ENCODE peak calls at places on chromosomes 16 and 17, in ten cellular contexts. T, A, I, L, N, W, G, E, V and P are unnamed samples. For H3K27me3, the result is how much of the 10 kb centered on the place peaks cover.

GRCh38 chr17:67047382-67047781 is 3.0 kb downstream of the CACNG1 start:
- DNase-seq in G (no peak), E (no peak), V (no peak), A (no peak), W (no peak), T (no peak), I (no peak), L (no peak), N (no peak), P (no peak)

GRCh38 chr17:73427198-73427597 is 115.4 kb upstream of the CDC42EP4 start:
- DNase-seq in A (no peak), L (no peak), I (no peak), T (no peak), W (no peak), E (no peak), N (no peak), V (no peak), G (no peak), P (no peak)

GRCh38 chr17:81510798-81511549 is 1.6 kb downstream of the ACTG1 start:
- DNase-seq in G (no peak), A (no peak), E (no peak), W (peak), T (no peak), L (no peak), N (no peak), V (no peak), I (peak), P (no peak)

GRCh38 chr16:9965079-9965478 is 217.1 kb downstream of the GRIN2A start:
- DNase-seq in G (no peak), N (no peak), I (no peak), E (no peak), V (no peak), T (no peak), L (peak), W (no peak), A (no peak), P (no peak)

GRCh38 chr16:74304164-74304834 is 7.7 kb downstream of the PSMD7 start:
- DNase-seq in G (no peak), N (peak), W (no peak), L (no peak), V (no peak), A (no peak), E (no peak), I (no peak), T (no peak), P (peak)

GRCh38 chr17:1487939-1488825 is 4.3 kb downstream of the MYO1C start:
- DNase-seq in W (peak), A (peak), T (peak), E (peak), G (peak), I (peak), N (peak), L (no peak), V (peak), P (peak)

GRCh38 chr17:57257911-57258885 is 1.9 kb downstream of the MSI2 start:
- DNase-seq in G (no peak), E (no peak), N (peak), L (no peak), T (peak), I (no peak), A (no peak), W (no peak), V (no peak), P (peak)

GRCh38 chr16:35311475-35311874 is 1852.1 kb downstream of the TP53TG3F start:
- DNase-seq in A (no peak), W (no peak), V (peak), T (no peak), N (no peak), G (no peak), I (no peak), E (no peak), L (no peak), P (no peak)

GRCh38 chr16:57848181-57848580 is 45.9 kb upstream of the KIFC3 start:
- DNase-seq in I (no peak), E (no peak), N (no peak), W (no peak), L (no peak), T (no peak), A (no peak), G (no peak), V (no peak), P (no peak)

GRCh38 chr17:12667299-12667958 is 1.7 kb downstream of the MYOCD start:
- DNase-seq in W (peak), A (peak), G (no peak), E (peak), L (no peak), V (peak), N (peak), I (no peak), T (peak), P (peak)

GRCh38 chr17:50944054-50944901 is 78.1 kb upstream of the TOB1 start:
- DNase-seq in G (no peak), I (peak), L (no peak), V (peak), E (peak), A (peak), T (peak), W (peak), N (peak), P (peak)

GRCh38 chr16:66678314-66678713 is 18.2 kb downstream of the CMTM4 start:
- DNase-seq in I (no peak), G (no peak), T (no peak), V (no peak), E (no peak), W (no peak), A (no peak), L (no peak), N (no peak), P (no peak)

GRCh38 chr17:80903041-80903611 is 88.5 kb upstream of the CHMP6 start:
- DNase-seq in E (no peak), G (no peak), V (no peak), W (no peak), A (no peak), L (no peak), T (no peak), N (no peak), I (no peak), P (no peak)

GRCh38 chr17:77231076-77231871 is 90.5 kb downstream of the SEC14L1 start:
- DNase-seq in N (no peak), W (no peak), V (no peak), L (no peak), I (peak), T (no peak), E (no peak), A (no peak), G (no peak), P (no peak)

GRCh38 chr16:83956336-83957289 is 3.6 kb downstream of the OSGIN1 start:
- DNase-seq in T (peak), A (peak), L (no peak), G (peak), E (peak), W (peak), N (peak), I (peak), V (peak), P (peak)

GRCh38 chr17:4808378-4808767 is 1.4 kb downstream of the PLD2 start:
- DNase-seq in N (no peak), E (peak), T (no peak), I (no peak), V (no peak), L (no peak), W (peak), A (peak), G (peak), P (no peak)

GRCh38 chr16:3112058-3112880 is at the start of gene ZNF205:
- DNase-seq in G (peak), W (peak), I (peak), E (peak), N (peak), V (peak), T (peak), A (peak), L (no peak), P (peak)

GRCh38 chr17:68777243-68777855 is 176.2 kb upstream of the FAM20A start:
- DNase-seq in V (peak), A (peak), G (peak), N (peak), I (no peak), T (peak), E (peak), W (peak), L (no peak), P (peak)

GRCh38 chr16:814974-815373 is 14.4 kb upstream of the GNG13 start:
- DNase-seq in G (no peak), N (no peak), T (no peak), W (no peak), L (no peak), I (no peak), E (no peak), A (no peak), V (no peak), P (no peak)

GRCh38 chr16:47492428-47493357 is 31.6 kb downstream of the PHKB start:
- DNase-seq in T (no peak), I (peak), A (peak), L (no peak), E (peak), N (peak), V (no peak), W (peak), G (no peak), P (peak)

GRCh38 chr16:12199524-12199923 is 223.0 kb downstream of the SNX29 start:
- DNase-seq in N (no peak), I (no peak), E (no peak), V (no peak), G (no peak), T (peak), W (no peak), L (no peak), A (no peak), P (peak)

GRCh38 chr17:64694207-64694606 is 32.1 kb upstream of the SMURF2 start:
- DNase-seq in E (peak), I (peak), L (no peak), V (no peak), G (peak), W (peak), N (peak), T (no peak), A (peak), P (no peak)

GRCh38 chr17:47694818-47695663 is 1.1 kb downstream of the TBKBP1 start:
- DNase-seq in T (peak), G (peak), L (no peak), A (peak), I (peak), N (peak), V (peak), W (peak), E (peak), P (peak)

GRCh38 chr16:22844426-22844825 is 30.5 kb downstream of the HS3ST2 start:
- DNase-seq in E (no peak), T (no peak), G (no peak), I (no peak), W (no peak), A (no peak), V (no peak), N (no peak), L (peak), P (no peak)

GRCh38 chr17:45296003-45296832 is 20.6 kb downstream of the MAP3K14 start:
- DNase-seq in T (no peak), N (peak), E (no peak), W (no peak), L (no peak), A (no peak), I (peak), V (no peak), G (peak), P (no peak)

GRCh38 chr17:33154869-33155455 is 138.1 kb downstream of the ASIC2 start:
- DNase-seq in E (no peak), L (no peak), T (no peak), W (no peak), V (no peak), A (no peak), N (no peak), G (no peak), I (no peak), P (peak)

GRCh38 chr17:4509923-4510614 is 11.4 kb downstream of the SPNS2 start:
- DNase-seq in L (no peak), T (no peak), N (no peak), E (no peak), I (no peak), A (peak), W (no peak), G (no peak), V (no peak), P (no peak)

GRCh38 chr17:2691965-2692780 is 19.4 kb downstream of the CLUH start:
- DNase-seq in A (peak), V (peak), L (no peak), T (no peak), E (no peak), N (no peak), I (no peak), G (no peak), W (no peak), P (peak)

GRCh38 chr17:50934161-50934560 is 68.0 kb upstream of the TOB1 start:
- DNase-seq in A (no peak), T (no peak), E (no peak), G (no peak), V (no peak), L (no peak), N (no peak), I (no peak), W (no peak), P (no peak)

GRCh38 chr17:21042434-21043295 is at the start of gene USP22:
- DNase-seq in E (peak), V (peak), A (no peak), L (no peak), N (no peak), T (peak), I (peak), G (peak), W (no peak), P (no peak)

GRCh38 chr17:49397586-49397985 is 17.1 kb downstream of the PHB1 start:
- DNase-seq in N (no peak), L (no peak), W (no peak), T (no peak), V (no peak), G (no peak), E (no peak), I (no peak), A (no peak), P (no peak)

GRCh38 chr16:57668259-57668563 is at the start of gene ADGRG3:
- DNase-seq in I (no peak), G (no peak), W (no peak), A (no peak), L (no peak), N (no peak), V (no peak), E (no peak), T (no peak), P (no peak)

GRCh38 chr17:54901230-54901847 is 687 bp downstream of the TOM1L1 start:
- DNase-seq in W (no peak), N (peak), G (peak), I (no peak), A (no peak), T (no peak), L (no peak), V (peak), E (no peak), P (peak)

GRCh38 chr16:87043273-87044030 is 273.7 kb downstream of the C16orf95 start:
- DNase-seq in V (no peak), G (no peak), E (no peak), I (no peak), N (no peak), L (no peak), W (no peak), A (peak), T (no peak), P (no peak)

GRCh38 chr16:14268073-14268472 is 197.0 kb downstream of the MRTFB start:
- DNase-seq in T (no peak), I (no peak), A (no peak), E (no peak), L (peak), W (no peak), G (no peak), N (no peak), V (no peak), P (no peak)

GRCh38 chr16:27748868-27749546 is 199.1 kb downstream of the KATNIP start:
- DNase-seq in A (peak), E (peak), V (no peak), T (peak), L (no peak), I (peak), W (peak), G (peak), N (peak), P (peak)

GRCh38 chr17:67004191-67004590 is 39.7 kb downstream of the CACNG4 start:
- DNase-seq in W (no peak), E (no peak), T (no peak), N (no peak), V (no peak), G (no peak), L (no peak), I (no peak), A (no peak), P (no peak)

GRCh38 chr17:78471635-78472034 is 93.2 kb downstream of the PGS1 start:
- DNase-seq in L (no peak), N (no peak), I (no peak), E (no peak), V (no peak), T (no peak), G (no peak), A (no peak), W (no peak), P (no peak)

GRCh38 chr17:78466786-78467715 is 88.6 kb downstream of the PGS1 start:
- DNase-seq in N (no peak), G (no peak), L (no peak), I (no peak), V (no peak), T (no peak), E (no peak), A (no peak), W (no peak), P (no peak)

GRCh38 chr17:78472035-78472905 is 93.8 kb downstream of the PGS1 start:
- DNase-seq in L (no peak), G (no peak), N (no peak), E (no peak), V (no peak), T (no peak), I (no peak), W (no peak), A (no peak), P (no peak)

GRCh38 chr17:78469443-78469842 is 91.0 kb downstream of the PGS1 start:
- DNase-seq in T (no peak), W (no peak), L (no peak), V (no peak), I (no peak), A (no peak), N (no peak), E (no peak), G (no peak), P (no peak)

GRCh38 chr17:78468366-78468765 is 89.9 kb downstream of the PGS1 start:
- DNase-seq in L (no peak), G (no peak), I (no peak), A (no peak), N (no peak), T (no peak), E (no peak), W (no peak), V (no peak), P (no peak)
- H3K27me3 ChIP-seq in L (under half), G (under half), I (under half), A (under half), N (under half), T (under half), E (under half), W (under half), V (under half), P (under half)

GRCh38 chr17:43132117-43132516 is 7.0 kb upstream of the BRCA1 start:
- DNase-seq in A (no peak), E (no peak), G (no peak), V (no peak), W (no peak), N (no peak), I (no peak), T (no peak), L (no peak), P (no peak)

GRCh38 chr17:43129671-43130010 is 4.5 kb upstream of the BRCA1 start:
- DNase-seq in A (no peak), E (no peak), W (no peak), L (no peak), T (no peak), V (no peak), N (no peak), I (no peak), G (no peak), P (no peak)

GRCh38 chr17:43125133-43125966 is at the start of gene BRCA1:
- DNase-seq in W (peak), N (peak), E (peak), I (peak), L (peak), T (peak), G (peak), V (peak), A (peak), P (peak)

GRCh38 chr17:43125967-43126910 is 1.1 kb upstream of the BRCA1 start:
- DNase-seq in W (peak), G (peak), E (no peak), L (no peak), T (peak), N (no peak), I (no peak), A (no peak), V (peak), P (peak)

GRCh38 chr17:43126911-43127290 is 1.7 kb upstream of the BRCA1 start:
- DNase-seq in A (no peak), I (no peak), E (no peak), T (no peak), N (no peak), G (no peak), W (no peak), V (no peak), L (no peak), P (no peak)
- H3K27me3 ChIP-seq in A (under half), I (under half), E (under half), T (under half), N (under half), G (under half), W (under half), V (under half), L (under half), P (under half)

DNA sequence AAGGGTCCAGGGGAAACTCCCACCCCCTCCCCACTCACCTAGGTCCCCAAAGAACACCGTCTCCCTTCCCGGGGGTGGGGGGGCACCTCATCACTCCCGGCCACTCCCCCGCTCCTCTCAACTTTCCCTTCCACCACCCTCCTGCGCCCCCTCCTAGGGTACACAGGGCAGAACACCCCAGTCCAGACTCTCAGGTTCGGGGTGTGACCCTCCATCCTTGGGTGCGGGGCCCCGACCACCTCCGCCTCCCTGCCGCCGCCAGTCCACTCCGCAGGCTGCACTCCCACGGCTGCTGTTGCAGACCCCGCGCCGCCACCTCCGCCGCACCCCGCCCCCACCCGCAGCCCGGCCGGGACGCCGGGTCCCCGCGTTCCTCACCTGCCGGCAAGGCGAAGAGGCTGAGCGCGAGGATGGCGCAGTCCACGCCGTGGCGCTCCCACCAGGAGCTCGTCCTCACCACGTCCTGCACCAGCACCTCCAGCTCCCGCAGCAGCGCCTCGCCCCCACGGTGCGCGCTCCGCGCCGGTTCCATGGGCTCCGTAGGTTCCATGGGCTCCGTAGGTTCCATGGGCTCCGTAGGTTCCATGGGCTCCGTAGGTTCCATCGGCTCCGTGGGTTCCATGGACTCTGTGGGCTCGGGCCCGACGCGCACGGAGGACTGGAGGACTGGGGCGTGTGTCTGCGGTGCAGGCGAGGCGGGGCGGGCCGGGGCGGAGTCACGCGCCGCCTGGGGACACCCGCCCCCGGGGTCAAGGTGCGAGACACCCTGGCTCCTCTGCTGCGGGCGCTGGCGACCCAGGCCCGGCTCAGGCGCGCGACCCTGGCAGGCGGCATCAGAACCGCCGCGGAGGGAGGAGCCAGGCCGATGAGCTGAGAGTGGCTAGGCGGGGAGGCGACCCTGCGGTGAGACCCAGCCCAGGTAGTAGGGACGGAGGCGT is at the start of gene FADS6:
- DNase-seq in L (no peak), W (no peak), A (no peak), E (no peak), N (no peak), V (peak), T (peak), I (no peak), G (no peak), P (peak)
- H3K27me3 ChIP-seq in L (under half), W (under half), A (under half), E (under half), N (half or more), V (half or more), T (half or more), I (half or more), G (under half), P (half or more)

GRCh38 chr16:78118469-78119025 is 19.1 kb downstream of the WWOX start:
- DNase-seq in V (no peak), A (no peak), I (no peak), G (no peak), W (no peak), T (no peak), N (no peak), L (no peak), E (no peak), P (no peak)
- H3K27me3 ChIP-seq in V (under half), A (under half), I (under half), G (under half), W (under half), T (under half), N (under half), L (under half), E (under half), P (under half)